ENCODE peak calls at places on chromosomes 12 and 14, in four cellular contexts. T, Q, E and Z are unnamed samples.

GRCh38 chr12:10873374-10873773 is 10.7 kb downstream of the PRH1 start:
- DNase-seq in T (no peak), Q (no peak), E (no peak), Z (no peak)

GRCh38 chr14:90408713-90409112 is 11.9 kb downstream of the CALM1 start:
- DNase-seq in T (no peak), Q (no peak), E (no peak), Z (no peak)

GRCh38 chr14:72254940-72255472 is 322.8 kb downstream of the RGS6 start:
- DNase-seq in T (no peak), Q (no peak), E (no peak), Z (no peak)

GRCh38 chr14:102295301-102295700 is 9.7 kb downstream of the MOK start:
- DNase-seq in T (no peak), Q (no peak), E (peak; percentile 53), Z (no peak)

GRCh38 chr14:102086346-102086971 is 385 bp downstream of the HSP90AA1 start:
- DNase-seq in T (peak; percentile 79), Q (peak; percentile 88), E (peak; percentile 52), Z (peak; percentile 29)

GRCh38 chr12:108560321-108560721 is 652 bp downstream of the SART3 start:
- DNase-seq in T (peak; percentile 41), Q (no peak), E (no peak), Z (no peak)

GRCh38 chr12:75933136-75933535 is 98.4 kb downstream of the PHLDA1 start:
- DNase-seq in T (peak; percentile 40), Q (no peak), E (peak; percentile 42), Z (peak; percentile 84)

GRCh38 chr12:29131539-29131938 is 17.5 kb upstream of the FAR2 start:
- DNase-seq in T (no peak), Q (no peak), E (peak; percentile 19), Z (no peak)

GRCh38 chr12:3313066-3313465 is 177.9 kb upstream of the PRMT8 start:
- DNase-seq in T (no peak), Q (no peak), E (peak; percentile 86), Z (peak; percentile 57)

GRCh38 chr14:96682401-96682800 is 114.8 kb upstream of the VRK1 start:
- DNase-seq in T (no peak), Q (no peak), E (peak; percentile 9), Z (no peak)

GRCh38 chr12:131709226-131709625 is 1.7 kb upstream of the SFSWAP start:
- DNase-seq in T (no peak), Q (no peak), E (no peak), Z (no peak)

GRCh38 chr14:50839696-50840095 is 8.7 kb upstream of the NIN start:
- DNase-seq in T (no peak), Q (no peak), E (no peak), Z (no peak)

GRCh38 chr14:100761481-100761880 is 34.8 kb downstream of the DLK1 start:
- DNase-seq in T (no peak), Q (no peak), E (peak; percentile 84), Z (peak; percentile 37)

GRCh38 chr14:52950410-52950897 is 396 bp downstream of the FERMT2 start:
- DNase-seq in T (peak; percentile 63), Q (peak; percentile 23), E (no peak), Z (no peak)

GRCh38 chr12:67354322-67354721 is 85.2 kb downstream of the CAND1 start:
- DNase-seq in T (no peak), Q (no peak), E (no peak), Z (no peak)

GRCh38 chr14:70803321-70804110 is 5.8 kb downstream of the MAP3K9 start:
- DNase-seq in T (no peak), Q (no peak), E (no peak), Z (no peak)

GRCh38 chr14:75430526-75430925 is 2.7 kb downstream of the JDP2 start:
- DNase-seq in T (peak; percentile 53), Q (no peak), E (no peak), Z (no peak)

GRCh38 chr12:111686574-111687105 is 787 bp downstream of the ACAD10 start:
- DNase-seq in T (no peak), Q (peak; percentile 14), E (no peak), Z (no peak)
- H3K27ac ChIP-seq in T (peak overlapping the region; percentile 81), Q (peak overlapping the region; percentile 85), E (no peak overlapping the region), Z (no peak overlapping the region)

DNA sequence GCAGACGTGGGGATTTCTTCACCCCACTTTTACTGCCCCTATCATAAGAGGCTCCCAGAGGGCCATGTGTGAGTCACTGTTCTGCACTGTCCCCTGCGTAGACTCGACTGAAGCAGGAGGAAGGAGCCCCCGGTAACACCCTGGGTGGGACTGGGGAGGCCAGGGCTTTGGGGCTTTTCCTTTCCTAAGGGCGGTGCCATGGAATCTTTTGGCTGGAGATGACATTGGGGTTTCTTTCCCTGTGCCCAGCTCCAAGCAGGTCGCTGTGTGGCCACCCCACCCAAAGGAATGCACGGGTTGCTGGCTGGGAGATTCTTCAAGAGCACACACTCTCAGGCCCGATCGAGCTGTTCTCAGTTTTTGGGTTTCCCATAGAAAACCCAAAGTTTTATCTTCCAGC is 62.3 kb upstream of the RIN3 start:
- DNase-seq in T (no peak), Q (no peak), E (no peak), Z (no peak)
- H3K27ac ChIP-seq in T (no peak overlapping the region), Q (no peak overlapping the region), E (no peak overlapping the region), Z (no peak overlapping the region)

GRCh38 chr12:20549115-20549719 is 145.9 kb upstream of the SLCO1C1 start:
- DNase-seq in T (peak; percentile 51), Q (no peak), E (peak; percentile 48), Z (no peak)
- H3K27ac ChIP-seq in T (no peak overlapping the region), Q (no peak overlapping the region), E (no peak overlapping the region), Z (no peak overlapping the region)

GRCh38 chr14:32007755-32008374 is 69.2 kb upstream of the ARHGAP5 start:
- DNase-seq in T (no peak), Q (peak; percentile 23), E (no peak), Z (no peak)
- H3K27ac ChIP-seq in T (peak overlapping the region; percentile 95), Q (no peak overlapping the region), E (no peak overlapping the region), Z (no peak overlapping the region)

GRCh38 chr12:68495666-68496065 is 115.0 kb upstream of the RAP1B start:
- DNase-seq in T (peak; percentile 14), Q (no peak), E (no peak), Z (no peak)

GRCh38 chr12:68499616-68500015 is 111.1 kb upstream of the RAP1B start:
- DNase-seq in T (no peak), Q (no peak), E (no peak), Z (no peak)

GRCh38 chr12:68497702-68498101 is 113.0 kb upstream of the RAP1B start:
- DNase-seq in T (no peak), Q (peak; percentile 15), E (peak; percentile 50), Z (peak; percentile 26)

GRCh38 chr12:68498736-68499135 is 112.0 kb upstream of the RAP1B start:
- DNase-seq in T (no peak), Q (no peak), E (no peak), Z (no peak)

GRCh38 chr12:68497112-68497511 is 113.6 kb upstream of the RAP1B start:
- DNase-seq in T (no peak), Q (peak; percentile 25), E (no peak), Z (no peak)
- H3K27ac ChIP-seq in T (peak overlapping the region; percentile 23), Q (no peak overlapping the region), E (no peak overlapping the region), Z (no peak overlapping the region)

GRCh38 chr12:46506198-46506597 is 133.6 kb upstream of the SLC38A2 start:
- DNase-seq in T (no peak), Q (no peak), E (no peak), Z (no peak)

GRCh38 chr12:46500673-46501072 is 128.1 kb upstream of the SLC38A2 start:
- DNase-seq in T (no peak), Q (no peak), E (no peak), Z (no peak)

GRCh38 chr12:46504494-46504893 is 131.9 kb upstream of the SLC38A2 start:
- DNase-seq in T (no peak), Q (no peak), E (no peak), Z (no peak)

GRCh38 chr12:46506961-46507360 is 134.4 kb upstream of the SLC38A2 start:
- DNase-seq in T (no peak), Q (no peak), E (no peak), Z (no peak)

GRCh38 chr12:46503637-46504036 is 131.1 kb upstream of the SLC38A2 start:
- DNase-seq in T (no peak), Q (no peak), E (no peak), Z (no peak)
- H3K27ac ChIP-seq in T (no peak overlapping the region), Q (no peak overlapping the region), E (no peak overlapping the region), Z (no peak overlapping the region)

GRCh38 chr12:112792743-112793142 is 1.2 kb downstream of the RPH3A start:
- DNase-seq in T (no peak), Q (no peak), E (no peak), Z (no peak)
- H3K27ac ChIP-seq in T (no peak overlapping the region), Q (no peak overlapping the region), E (no peak overlapping the region), Z (no peak overlapping the region)

GRCh38 chr12:85626031-85626781 is 210.0 kb downstream of the RASSF9 start:
- DNase-seq in T (no peak), Q (no peak), E (peak; percentile 82), Z (peak; percentile 27)
- H3K27ac ChIP-seq in T (no peak overlapping the region), Q (no peak overlapping the region), E (peak overlapping the region; percentile 85), Z (no peak overlapping the region)

GRCh38 chr14:58151264-58151700 is 731 bp downstream of the ARMH4 start:
- DNase-seq in T (peak; percentile 6), Q (no peak), E (peak; percentile 54), Z (no peak)
- H3K27ac ChIP-seq in T (peak overlapping the region; percentile 51), Q (no peak overlapping the region), E (no peak overlapping the region), Z (no peak overlapping the region)

GRCh38 chr12:2154050-2154449 is 101.3 kb downstream of the CACNA1C start:
- DNase-seq in T (no peak), Q (no peak), E (no peak), Z (peak; percentile 50)

GRCh38 chr12:2152134-2152533 is 99.3 kb downstream of the CACNA1C start:
- DNase-seq in T (no peak), Q (no peak), E (no peak), Z (no peak)

GRCh38 chr12:2156333-2156732 is 103.5 kb downstream of the CACNA1C start:
- DNase-seq in T (no peak), Q (no peak), E (no peak), Z (peak; percentile 79)

GRCh38 chr12:2149091-2149490 is 96.3 kb downstream of the CACNA1C start:
- DNase-seq in T (no peak), Q (no peak), E (no peak), Z (no peak)

GRCh38 chr12:2154521-2154920 is 101.7 kb downstream of the CACNA1C start:
- DNase-seq in T (no peak), Q (no peak), E (no peak), Z (no peak)
- H3K27ac ChIP-seq in T (no peak overlapping the region), Q (no peak overlapping the region), E (no peak overlapping the region), Z (peak overlapping the region; percentile 82)